ENCODE peak calls at places on chromosome 16, in five cellular contexts. K is SK-N-DZ, T is frontal cortex, A is iris pigment epithelial cell, V is lower lobe of right lung. O is an unnamed sample.

GRCh38 chr16:67413978-67414891 is 2.0 kb downstream of the ZDHHC1 start:
- DNase-seq in A (no peak), V (no peak), K (no peak), T (no peak), O (no peak)

GRCh38 chr16:2586901-2587480 is 49.2 kb downstream of the PDPK1 start:
- DNase-seq in V (peak; percentile 42), T (no peak), K (no peak), A (no peak), O (no peak)

GRCh38 chr16:57382535-57383275 is 10.4 kb downstream of the CX3CL1 start:
- DNase-seq in T (no peak), K (peak; percentile 45), V (no peak), A (no peak), O (no peak)

GRCh38 chr16:52727878-52728277 is 180.9 kb upstream of the TOX3 start:
- DNase-seq in A (no peak), V (no peak), K (no peak), T (no peak), O (no peak)

GRCh38 chr16:8959921-8960787 is 3.6 kb downstream of the USP7 start:
- DNase-seq in K (peak; percentile 24), A (no peak), T (no peak), V (no peak), O (no peak)

GRCh38 chr16:87107221-87107620 is 210.0 kb downstream of the C16orf95 start:
- DNase-seq in K (no peak), A (no peak), T (no peak), V (no peak), O (no peak)

GRCh38 chr16:25434061-25434460 is 176.4 kb upstream of the ZKSCAN2 start:
- DNase-seq in A (no peak), T (no peak), K (no peak), V (no peak), O (no peak)

GRCh38 chr16:63289834-63290460 is 1253.7 kb upstream of the CDH8 start:
- DNase-seq in K (peak; percentile 70), V (no peak), A (peak; percentile 1), T (peak; percentile 37), O (no peak)

GRCh38 chr16:9092963-9093477 is 1.6 kb downstream of the HAPSTR1 start:
- DNase-seq in K (peak; percentile 18), A (no peak), V (peak; percentile 54), T (no peak), O (peak; percentile 31)

O was measured in hypothalamus.